ENCODE peak calls at places on chromosomes 4 and X, in five cellular contexts. W is Caki2; P is anterior cingulate cortex; A is activated naive CD4-positive, alpha-beta T cell treated with anti-CD3 and anti-CD28 coated beads for 36 hours; O is hypothalamus. J is an unnamed sample.

GRCh38 chrX:120452131-120452530 is 17.0 kb downstream of the LAMP2 start:
- DNase-seq in W (no peak), P (peak; percentile 11), A (peak; percentile 22), O (no peak), J (peak; percentile 40)

GRCh38 chr4:100848865-100849264 is 331.0 kb upstream of the EMCN start:
- DNase-seq in W (no peak), P (no peak), A (peak; percentile 26), O (no peak), J (peak; percentile 6)

GRCh38 chr4:30870513-30870912 is 150.3 kb downstream of the PCDH7 start:
- DNase-seq in W (no peak), P (no peak), A (no peak), O (no peak), J (no peak)

GRCh38 chr4:140052050-140052449 is 101.9 kb downstream of the MAML3 start:
- DNase-seq in W (no peak), P (no peak), A (peak; percentile 67), O (no peak), J (peak; percentile 78)

GRCh38 chr4:70651864-70652506 is 14.3 kb downstream of the JCHAIN start:
- DNase-seq in W (peak; percentile 41), P (no peak), A (peak; percentile 9), O (no peak), J (peak; percentile 56)

GRCh38 chr4:40180356-40180755 is 16.5 kb upstream of the RHOH start:
- DNase-seq in W (peak; percentile 8), P (no peak), A (no peak), O (no peak), J (peak; percentile 92)

GRCh38 chrX:36434521-36434920 is 515.0 kb downstream of the CFAP47 start:
- DNase-seq in W (peak; percentile 9), P (no peak), A (no peak), O (no peak), J (no peak)

GRCh38 chr4:140635606-140636005 is 66.8 kb upstream of the UCP1 start:
- DNase-seq in W (peak; percentile 13), P (no peak), A (no peak), O (no peak), J (peak; percentile 10)

GRCh38 chrX:47743504-47743903 is 84.5 kb upstream of the UXT start:
- DNase-seq in W (no peak), P (no peak), A (no peak), O (no peak), J (no peak)

GRCh38 chr4:123488916-123489315 is 92.3 kb downstream of the SPRY1 start:
- DNase-seq in W (peak; percentile 68), P (no peak), A (no peak), O (no peak), J (peak; percentile 45)

GRCh38 chr4:76753814-76754213 is 144.1 kb downstream of the SOWAHB start:
- DNase-seq in W (peak; percentile 38), P (no peak), A (no peak), O (no peak), J (peak; percentile 78)

GRCh38 chr4:6779667-6780565 is 2.6 kb upstream of the KIAA0232 start:
- DNase-seq in W (no peak), P (no peak), A (no peak), O (no peak), J (no peak)

GRCh38 chr4:2261110-2261852 is 628 bp downstream of the MXD4 start:
- DNase-seq in W (peak; percentile 16), P (no peak), A (peak; percentile 49), O (no peak), J (peak; percentile 67)

GRCh38 chr4:156558365-156559025 is 413.1 kb downstream of the PDGFC start:
- DNase-seq in W (no peak), P (no peak), A (no peak), O (no peak), J (no peak)

GRCh38 chrX:69027181-69028005 is 137.9 kb downstream of the PJA1 start:
- DNase-seq in W (no peak), P (no peak), A (no peak), O (no peak), J (peak; percentile 68)

GRCh38 chrX:111823068-111823467 is 52.9 kb upstream of the TRPC5OS start:
- DNase-seq in W (no peak), P (no peak), A (peak; percentile 4), O (no peak), J (no peak)

GRCh38 chr4:141534985-141535384 is 101.4 kb upstream of the IL15 start:
- DNase-seq in W (no peak), P (no peak), A (no peak), O (no peak), J (no peak)

GRCh38 chr4:33998204-33998603 is 2246.1 kb downstream of the ARAP2 start:
- DNase-seq in W (no peak), P (no peak), A (no peak), O (no peak), J (no peak)

GRCh38 chr4:112968456-112969159 is 80.8 kb upstream of the ANK2 start:
- DNase-seq in W (no peak), P (no peak), A (no peak), O (no peak), J (no peak)

GRCh38 chr4:89797117-89797516 is 39.8 kb downstream of the SNCA start:
- DNase-seq in W (no peak), P (no peak), A (no peak), O (no peak), J (peak; percentile 78)

GRCh38 chrX:73817381-73818199 is 254.6 kb downstream of the CHIC1 start:
- DNase-seq in W (no peak), P (no peak), A (no peak), O (no peak), J (no peak)